ENCODE peak calls at places on chromosomes 4 and X, in seven cellular contexts. Y is tibial nerve, H is AG04450, M is MM.1S, O is transverse colon, V is psoas muscle, E is IMR-90. A is an unnamed sample.

GRCh38 chr4:2361366-2362285 is 56.8 kb downstream of the ZFYVE28 start:
- DNase-seq in Y (no peak), M (no peak), V (no peak), E (no peak), H (no peak), O (no peak), A (no peak)

GRCh38 chrX:30822068-30822671 is 66.9 kb downstream of the TAB3 start:
- DNase-seq in E (no peak), O (no peak), M (peak), V (no peak), H (no peak), Y (no peak), A (no peak)

GRCh38 chrX:108070891-108071290 is 20.5 kb downstream of the PSMD10 start:
- DNase-seq in M (no peak), O (no peak), E (peak), V (no peak), Y (no peak), H (peak), A (no peak)

GRCh38 chr4:80608285-80608980 is 272.9 kb downstream of the CFAP299 start:
- DNase-seq in H (peak), O (no peak), V (no peak), Y (no peak), M (no peak), E (peak), A (no peak)

GRCh38 chr4:7524841-7525240 is 90.1 kb upstream of the PSAPL1 start:
- DNase-seq in E (no peak), Y (no peak), O (no peak), H (no peak), M (no peak), V (no peak), A (no peak)

GRCh38 chrX:17580529-17581155 is 156.7 kb upstream of the SCML1 start:
- DNase-seq in V (no peak), M (no peak), E (peak), H (no peak), O (no peak), Y (no peak), A (no peak)

GRCh38 chr4:99324978-99325377 is 3.8 kb upstream of the ADH1B start:
- DNase-seq in E (peak), Y (peak), V (peak), H (peak), M (no peak), O (peak), A (no peak)

GRCh38 chr4:3524349-3524748 is 7.9 kb downstream of the LRPAP1 start:
- DNase-seq in O (no peak), Y (no peak), E (no peak), M (no peak), V (peak), H (no peak), A (no peak)

GRCh38 chrX:153646620-153647373 is at the start of gene DUSP9:
- DNase-seq in V (peak), H (no peak), O (no peak), M (no peak), Y (no peak), E (no peak), A (peak)

GRCh38 chr4:145148980-145149379 is 31.4 kb downstream of the OTUD4 start:
- DNase-seq in H (no peak), M (no peak), V (no peak), O (no peak), Y (no peak), E (no peak), A (no peak)
- TF ChIP-seq CTCF in H (no peak), M (no peak), V (no peak), O (no peak), Y (no peak), E (no peak), A (no peak)

DNA sequence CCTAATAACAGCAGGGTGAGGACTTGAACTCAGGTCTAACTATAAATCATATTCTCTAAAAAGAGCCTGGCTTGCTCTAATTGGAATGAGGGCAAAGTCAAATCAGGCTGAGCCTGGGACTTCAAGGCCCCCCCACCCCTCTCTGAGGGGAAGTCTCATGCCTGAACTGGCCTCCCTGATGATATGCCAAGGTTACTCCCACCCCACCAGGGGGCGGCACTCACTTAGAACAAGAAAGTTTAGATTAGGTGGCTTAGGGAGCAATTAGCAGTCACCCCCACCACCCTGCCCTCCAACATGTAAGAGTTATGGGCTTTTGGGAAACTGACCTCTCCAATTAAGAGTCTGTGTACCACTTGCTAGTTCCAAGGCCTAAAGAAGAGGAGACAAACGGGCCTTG is 2.7 kb downstream of the FOXO4 start:
- DNase-seq in Y (peak), M (peak), O (peak), V (peak), E (peak), H (no peak), A (no peak)
- TF ChIP-seq CTCF in Y (peak), M (peak), O (peak), V (peak), E (peak), H (peak), A (peak)

DNA sequence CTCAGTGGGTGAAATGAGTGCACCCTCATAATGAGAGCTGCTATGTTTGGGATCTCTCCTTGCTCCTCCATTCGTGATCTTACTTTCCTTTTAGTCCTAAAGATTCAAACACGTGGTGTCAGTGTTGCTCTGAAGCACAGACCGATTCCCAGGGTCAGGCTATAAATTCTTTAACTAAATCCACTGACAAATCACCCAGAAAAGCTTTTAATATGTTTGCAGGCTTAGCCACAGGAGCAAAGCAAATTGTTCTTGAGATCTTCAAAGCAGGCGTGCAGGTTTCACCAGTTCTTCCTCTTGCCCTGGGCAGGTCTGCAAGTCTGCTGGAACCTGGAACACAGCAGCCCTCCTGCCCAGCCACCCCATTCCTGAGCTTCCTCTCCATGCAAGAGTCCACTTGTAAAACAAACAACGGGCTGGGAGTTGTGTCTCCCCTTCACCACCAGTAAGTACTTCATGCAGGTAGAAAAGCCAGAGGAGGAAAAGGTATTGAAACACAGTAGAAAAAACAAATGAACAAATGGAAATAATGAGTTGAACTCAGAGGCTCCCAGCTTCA is 70.1 kb upstream of the ENPP6 start:
- DNase-seq in M (peak), V (no peak), H (peak), Y (no peak), E (peak), O (peak), A (no peak)
- TF ChIP-seq CTCF in M (peak), V (peak), H (peak), Y (peak), E (peak), O (peak), A (no peak)

GRCh38 chrX:26442340-26442739 is 226.4 kb downstream of the MAGEB5 start:
- DNase-seq in H (no peak), Y (no peak), M (peak), V (no peak), O (no peak), E (peak), A (no peak)
- TF ChIP-seq CTCF in H (peak), Y (peak), M (peak), V (peak), O (peak), E (peak), A (peak)